ENCODE peak calls at places on chromosomes 5 and 9, in eight cellular contexts. One of them, this sample, is unnamed.

GRCh38 chr9:34651876-34652602 is at the start of gene IL11RA:
- DNase-seq in ovary: peak
- DNase-seq in stomach: peak
- DNase-seq in suprapubic skin: peak
- DNase-seq in tibial nerve: peak
- DNase-seq in A549: peak
- DNase-seq in HepG2: peak
- DNase-seq in H1: peak
- DNase-seq in this sample: peak

GRCh38 chr5:89425062-89425461 is 542.1 kb upstream of the MEF2C start:
- DNase-seq in tibial nerve: no peak
- DNase-seq in ovary: no peak
- DNase-seq in HepG2: no peak
- DNase-seq in A549: no peak
- DNase-seq in stomach: no peak
- DNase-seq in H1: no peak
- DNase-seq in suprapubic skin: no peak
- DNase-seq in this sample: no peak

GRCh38 chr9:101383361-101383760 is 1.4 kb downstream of the BAAT start:
- DNase-seq in ovary: no peak
- DNase-seq in HepG2: no peak
- DNase-seq in tibial nerve: no peak
- DNase-seq in stomach: no peak
- DNase-seq in A549: no peak
- DNase-seq in H1: no peak
- DNase-seq in suprapubic skin: no peak
- DNase-seq in this sample: no peak

GRCh38 chr5:113092683-113093082 is 116.1 kb downstream of the DCP2 start:
- DNase-seq in tibial nerve: peak
- DNase-seq in H1: no peak
- DNase-seq in suprapubic skin: no peak
- DNase-seq in HepG2: no peak
- DNase-seq in ovary: peak
- DNase-seq in A549: no peak
- DNase-seq in stomach: no peak
- DNase-seq in this sample: no peak

GRCh38 chr5:81140942-81141341 is 92.2 kb upstream of the CKMT2 start:
- DNase-seq in A549: no peak
- DNase-seq in HepG2: no peak
- DNase-seq in ovary: peak
- DNase-seq in stomach: no peak
- DNase-seq in suprapubic skin: no peak
- DNase-seq in H1: no peak
- DNase-seq in tibial nerve: peak
- DNase-seq in this sample: no peak

GRCh38 chr9:27154923-27155322 is 45.9 kb downstream of the TEK start:
- DNase-seq in ovary: no peak
- DNase-seq in H1: no peak
- DNase-seq in tibial nerve: peak
- DNase-seq in A549: no peak
- DNase-seq in HepG2: no peak
- DNase-seq in stomach: no peak
- DNase-seq in suprapubic skin: no peak
- DNase-seq in this sample: no peak

GRCh38 chr9:81318571-81318970 is 370.8 kb downstream of the TLE1 start:
- DNase-seq in ovary: no peak
- DNase-seq in A549: peak
- DNase-seq in tibial nerve: no peak
- DNase-seq in suprapubic skin: no peak
- DNase-seq in H1: no peak
- DNase-seq in stomach: no peak
- DNase-seq in HepG2: peak
- DNase-seq in this sample: no peak

GRCh38 chr9:126491256-126491879 is 122.4 kb upstream of the LMX1B start:
- DNase-seq in ovary: peak
- DNase-seq in tibial nerve: peak
- DNase-seq in stomach: peak
- DNase-seq in suprapubic skin: no peak
- DNase-seq in H1: no peak
- DNase-seq in HepG2: peak
- DNase-seq in A549: peak
- DNase-seq in this sample: no peak

GRCh38 chr5:160175438-160176218 is 53.7 kb upstream of the FABP6 start:
- DNase-seq in ovary: peak
- DNase-seq in A549: no peak
- DNase-seq in H1: no peak
- DNase-seq in stomach: no peak
- DNase-seq in suprapubic skin: no peak
- DNase-seq in tibial nerve: no peak
- DNase-seq in HepG2: no peak
- DNase-seq in this sample: no peak

GRCh38 chr5:155085282-155085990 is 71.9 kb downstream of the KIF4B start:
- DNase-seq in stomach: no peak
- DNase-seq in ovary: no peak
- DNase-seq in tibial nerve: no peak
- DNase-seq in HepG2: no peak
- DNase-seq in A549: no peak
- DNase-seq in H1: no peak
- DNase-seq in suprapubic skin: no peak
- DNase-seq in this sample: no peak

GRCh38 chr5:73120222-73121108 is at the start of gene TMEM171:
- DNase-seq in H1: peak
- DNase-seq in suprapubic skin: no peak
- DNase-seq in stomach: peak
- DNase-seq in ovary: no peak
- DNase-seq in A549: peak
- DNase-seq in tibial nerve: no peak
- DNase-seq in HepG2: no peak
- DNase-seq in this sample: peak

GRCh38 chr5:157143127-157143959 is 678 bp upstream of the MED7 start:
- DNase-seq in A549: peak
- DNase-seq in stomach: peak
- DNase-seq in H1: no peak
- DNase-seq in tibial nerve: peak
- DNase-seq in suprapubic skin: peak
- DNase-seq in HepG2: no peak
- DNase-seq in ovary: peak
- DNase-seq in this sample: peak

GRCh38 chr5:83831834-83832233 is 111.2 kb upstream of the HAPLN1 start:
- DNase-seq in A549: no peak
- DNase-seq in H1: no peak
- DNase-seq in HepG2: no peak
- DNase-seq in stomach: no peak
- DNase-seq in tibial nerve: no peak
- DNase-seq in ovary: no peak
- DNase-seq in suprapubic skin: no peak
- DNase-seq in this sample: no peak

GRCh38 chr5:14397717-14398116 is 183.9 kb upstream of the OTULINL start:
- DNase-seq in H1: no peak
- DNase-seq in A549: no peak
- DNase-seq in suprapubic skin: no peak
- DNase-seq in ovary: no peak
- DNase-seq in tibial nerve: no peak
- DNase-seq in stomach: no peak
- DNase-seq in HepG2: no peak
- DNase-seq in this sample: no peak
- TF ChIP-seq EP300 in H1: no peak
- TF ChIP-seq EP300 in A549: no peak
- TF ChIP-seq EP300 in suprapubic skin: no peak
- TF ChIP-seq EP300 in ovary: no peak
- TF ChIP-seq EP300 in tibial nerve: no peak
- TF ChIP-seq EP300 in stomach: no peak
- TF ChIP-seq EP300 in HepG2: no peak
- TF ChIP-seq EP300 in this sample: no peak

DNA sequence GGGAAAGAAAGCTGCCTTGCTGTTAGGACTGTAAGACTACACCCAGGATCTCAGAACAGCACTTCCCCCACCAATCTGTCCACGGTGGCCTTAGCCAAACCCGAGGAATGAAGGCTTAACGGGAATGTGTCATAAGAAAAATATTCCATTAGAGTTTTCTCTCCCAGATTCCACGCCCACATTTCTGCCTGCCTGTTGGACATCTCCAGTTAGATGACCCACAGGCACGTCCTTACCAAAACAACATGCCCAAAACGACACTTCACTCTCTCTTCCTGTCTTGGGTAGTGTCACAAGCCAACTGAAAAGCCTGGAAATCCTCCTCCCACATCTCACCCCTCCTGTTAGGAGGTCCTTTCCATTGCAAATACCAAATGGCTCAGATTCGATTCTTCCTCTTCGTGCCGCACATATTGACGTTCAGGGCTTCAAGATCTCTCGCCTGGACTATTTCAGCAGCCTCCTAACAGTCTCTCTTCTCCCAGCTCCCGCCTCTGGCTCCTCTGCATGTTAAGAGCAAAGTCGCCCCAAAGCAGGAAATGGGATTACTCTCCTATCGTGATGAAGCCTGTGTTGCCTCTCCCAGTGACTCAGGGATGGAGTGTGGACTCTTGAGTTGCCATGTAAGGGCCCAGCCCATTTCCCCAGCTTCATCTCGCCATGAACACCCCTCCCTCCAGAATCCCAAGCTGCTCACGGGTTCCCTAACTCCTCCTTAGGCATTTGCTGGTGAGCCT is 159.3 kb downstream of the NR3C1 start:
- DNase-seq in suprapubic skin: peak
- DNase-seq in stomach: peak
- DNase-seq in tibial nerve: peak
- DNase-seq in H1: no peak
- DNase-seq in HepG2: peak
- DNase-seq in ovary: peak
- DNase-seq in A549: peak
- DNase-seq in this sample: no peak
- TF ChIP-seq POLR2A in suprapubic skin: no peak
- TF ChIP-seq POLR2A in stomach: no peak
- TF ChIP-seq POLR2A in tibial nerve: no peak
- TF ChIP-seq POLR2A in H1: no peak
- TF ChIP-seq POLR2A in HepG2: no peak
- TF ChIP-seq POLR2A in ovary: no peak
- TF ChIP-seq POLR2A in A549: peak
- TF ChIP-seq POLR2A in this sample: no peak

DNA sequence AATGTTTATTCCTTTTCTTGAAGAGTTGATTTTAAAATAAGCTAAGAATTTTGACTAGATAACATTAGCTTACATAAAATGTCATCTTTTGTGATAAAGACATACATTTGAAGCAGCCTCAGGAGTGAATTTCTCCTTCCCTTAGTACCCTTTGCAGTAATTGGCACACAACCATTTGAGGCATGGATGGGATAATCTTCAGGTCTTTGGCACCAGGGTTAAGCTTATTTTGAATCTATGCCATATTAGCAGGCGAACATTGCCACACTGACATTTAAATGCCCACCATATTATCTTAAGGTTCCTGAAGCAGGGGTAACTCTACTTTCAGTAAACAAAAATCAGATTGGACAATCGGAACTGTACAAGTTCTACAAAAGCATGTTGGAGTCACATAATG is 126.0 kb downstream of the NR3C1 start:
- DNase-seq in suprapubic skin: no peak
- DNase-seq in HepG2: no peak
- DNase-seq in stomach: no peak
- DNase-seq in tibial nerve: no peak
- DNase-seq in A549: no peak
- DNase-seq in ovary: no peak
- DNase-seq in H1: no peak
- DNase-seq in this sample: no peak
- H3K27ac ChIP-seq in suprapubic skin: no peak
- H3K27ac ChIP-seq in HepG2: no peak
- H3K27ac ChIP-seq in stomach: no peak
- H3K27ac ChIP-seq in tibial nerve: no peak
- H3K27ac ChIP-seq in A549: no peak
- H3K27ac ChIP-seq in ovary: no peak
- H3K27ac ChIP-seq in H1: no peak
- H3K27ac ChIP-seq in this sample: no peak

GRCh38 chr9:93710370-93710723 is 134.0 kb downstream of the PHF2 start:
- DNase-seq in ovary: no peak
- DNase-seq in tibial nerve: no peak
- DNase-seq in H1: no peak
- DNase-seq in suprapubic skin: no peak
- DNase-seq in A549: no peak
- DNase-seq in stomach: no peak
- DNase-seq in HepG2: no peak
- DNase-seq in this sample: no peak

GRCh38 chr9:93708987-93709302 is 132.6 kb downstream of the PHF2 start:
- DNase-seq in stomach: no peak
- DNase-seq in ovary: no peak
- DNase-seq in tibial nerve: no peak
- DNase-seq in H1: no peak
- DNase-seq in suprapubic skin: no peak
- DNase-seq in HepG2: no peak
- DNase-seq in A549: no peak
- DNase-seq in this sample: no peak

GRCh38 chr9:93711002-93711401 is 134.6 kb downstream of the PHF2 start:
- DNase-seq in tibial nerve: no peak
- DNase-seq in ovary: no peak
- DNase-seq in suprapubic skin: no peak
- DNase-seq in HepG2: no peak
- DNase-seq in A549: no peak
- DNase-seq in stomach: no peak
- DNase-seq in H1: no peak
- DNase-seq in this sample: no peak

GRCh38 chr9:93709600-93710369 is 133.4 kb downstream of the PHF2 start:
- DNase-seq in H1: no peak
- DNase-seq in stomach: no peak
- DNase-seq in tibial nerve: no peak
- DNase-seq in A549: no peak
- DNase-seq in HepG2: no peak
- DNase-seq in ovary: no peak
- DNase-seq in suprapubic skin: no peak
- DNase-seq in this sample: no peak

DNA sequence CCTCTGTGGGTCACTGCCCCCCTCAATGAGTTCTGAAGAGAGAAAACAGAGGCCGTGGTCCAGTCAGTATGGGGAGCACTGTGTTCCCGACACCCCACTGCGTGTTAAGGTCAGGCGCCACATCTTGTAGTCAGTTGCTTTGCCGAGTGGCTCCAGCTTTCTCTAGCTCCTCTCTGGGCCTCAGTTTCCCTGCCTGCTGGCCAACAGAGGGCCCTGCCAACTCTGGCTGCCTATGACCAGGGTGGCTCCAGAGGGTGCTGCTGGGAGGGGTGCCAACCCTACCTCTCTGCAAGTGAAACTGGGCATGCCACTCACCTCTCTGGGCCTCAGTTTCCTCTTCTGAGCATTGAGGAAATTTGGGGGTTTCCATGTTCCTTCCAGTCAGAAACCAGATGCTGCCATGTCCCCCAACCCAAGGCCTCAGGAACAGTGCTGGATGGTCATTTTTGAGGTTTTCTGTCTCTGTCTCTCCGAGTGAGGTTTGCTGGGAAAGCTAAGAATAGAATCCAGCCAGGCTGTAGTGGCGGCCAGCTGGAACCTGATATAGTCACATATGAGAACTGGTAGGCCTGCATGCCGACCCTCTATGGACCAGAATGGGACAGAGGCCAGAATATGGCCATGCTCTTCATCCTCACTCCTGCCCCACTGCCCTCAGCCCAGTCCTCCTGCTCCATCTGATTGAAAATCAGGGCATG is 132.1 kb downstream of the PHF2 start:
- DNase-seq in tibial nerve: no peak
- DNase-seq in ovary: no peak
- DNase-seq in A549: no peak
- DNase-seq in HepG2: no peak
- DNase-seq in H1: no peak
- DNase-seq in stomach: no peak
- DNase-seq in suprapubic skin: no peak
- DNase-seq in this sample: no peak
- TF ChIP-seq EP300 in tibial nerve: no peak
- TF ChIP-seq EP300 in ovary: no peak
- TF ChIP-seq EP300 in A549: no peak
- TF ChIP-seq EP300 in HepG2: no peak
- TF ChIP-seq EP300 in H1: no peak
- TF ChIP-seq EP300 in stomach: no peak
- TF ChIP-seq EP300 in suprapubic skin: no peak
- TF ChIP-seq EP300 in this sample: no peak

GRCh38 chr5:82165740-82166530 is 112.2 kb downstream of the RPS23 start:
- DNase-seq in stomach: peak
- DNase-seq in A549: peak
- DNase-seq in tibial nerve: peak
- DNase-seq in H1: no peak
- DNase-seq in HepG2: peak
- DNase-seq in suprapubic skin: no peak
- DNase-seq in ovary: peak
- DNase-seq in this sample: no peak
- TF ChIP-seq POLR2A in stomach: no peak
- TF ChIP-seq POLR2A in A549: no peak
- TF ChIP-seq POLR2A in tibial nerve: no peak
- TF ChIP-seq POLR2A in H1: no peak
- TF ChIP-seq POLR2A in HepG2: no peak
- TF ChIP-seq POLR2A in suprapubic skin: no peak
- TF ChIP-seq POLR2A in ovary: no peak
- TF ChIP-seq POLR2A in this sample: no peak

This sample was measured in upper lobe of left lung.